ENCODE peak calls at places on chromosomes 7 and 10, in six cellular contexts. M is right lobe of liver, P is GM12865, R is psoas muscle, Q is endothelial cell, F is choroid plexus epithelial cell. S is an unnamed sample.

GRCh38 chr7:47186316-47186715 is 395.6 kb downstream of the TNS3 start:
- DNase-seq in M (no peak), P (peak; percentile 40), R (no peak), Q (no peak), F (no peak), S (peak; percentile 34)

GRCh38 chr7:43856316-43856715 is 13.0 kb downstream of the MRPS24 start:
- DNase-seq in M (no peak), P (no peak), R (no peak), Q (no peak), F (no peak), S (no peak)

GRCh38 chr7:5497158-5498103 is 73.8 kb upstream of the TNRC18 start:
- DNase-seq in M (no peak), P (no peak), R (no peak), Q (no peak), F (no peak), S (no peak)

GRCh38 chr7:36228039-36228438 is 75.0 kb downstream of the EEPD1 start:
- DNase-seq in M (no peak), P (no peak), R (no peak), Q (no peak), F (no peak), S (no peak)

GRCh38 chr7:151459726-151460473 is 20.0 kb upstream of the CRYGN start:
- DNase-seq in M (peak; percentile 58), P (no peak), R (peak; percentile 90), Q (no peak), F (peak; percentile 92), S (no peak)

GRCh38 chr7:767941-768729 is 41.1 kb upstream of the PRKAR1B start:
- DNase-seq in M (no peak), P (no peak), R (no peak), Q (no peak), F (peak; percentile 99), S (no peak)

GRCh38 chr7:78530351-78530750 is 731.8 kb downstream of the PHTF2 start:
- DNase-seq in M (no peak), P (no peak), R (no peak), Q (no peak), F (peak; percentile 45), S (no peak)

GRCh38 chr10:130121486-130122079 is 11.0 kb upstream of the C10orf143 start:
- DNase-seq in M (no peak), P (no peak), R (no peak), Q (no peak), F (no peak), S (no peak)

GRCh38 chr7:155287229-155287935 is 10.3 kb upstream of the INSIG1 start:
- DNase-seq in M (peak; percentile 39), P (no peak), R (no peak), Q (no peak), F (no peak), S (no peak)

GRCh38 chr10:101841826-101842225 is 1.8 kb downstream of the KCNIP2 start:
- DNase-seq in M (peak; percentile 37), P (no peak), R (no peak), Q (no peak), F (no peak), S (no peak)

GRCh38 chr10:102669206-102670064 is 25.2 kb downstream of the TRIM8 start:
- DNase-seq in M (no peak), P (no peak), R (peak; percentile 88), Q (no peak), F (no peak), S (peak; percentile 44)

GRCh38 chr10:50990568-50991495 is 83.5 kb upstream of the PRKG1 start:
- DNase-seq in M (no peak), P (no peak), R (peak; percentile 77), Q (peak; percentile 26), F (peak; percentile 94), S (peak; percentile 32)

GRCh38 chr10:78763651-78764395 is 304.9 kb upstream of the ZMIZ1 start:
- DNase-seq in M (no peak), P (no peak), R (no peak), Q (no peak), F (no peak), S (peak; percentile 87)

GRCh38 chr10:10500941-10501340 is 516.7 kb upstream of the CELF2 start:
- DNase-seq in M (no peak), P (no peak), R (no peak), Q (no peak), F (peak; percentile 75), S (no peak)

GRCh38 chr10:86821600-86821999 is 65.2 kb downstream of the BMPR1A start:
- DNase-seq in M (no peak), P (no peak), R (no peak), Q (no peak), F (peak; percentile 42), S (no peak)

GRCh38 chr7:94301024-94301588 is 93.6 kb upstream of the COL1A2 start:
- DNase-seq in M (no peak), P (no peak), R (peak; percentile 82), Q (peak; percentile 26), F (peak; percentile 99), S (no peak)
- TF ChIP-seq CTCF in M (no peak), P (no peak), R (no peak), Q (no peak), F (peak; percentile 38), S (no peak)

GRCh38 chr10:30320248-30320647 is 28.8 kb downstream of the MTPAP start:
- DNase-seq in M (no peak), P (no peak), R (no peak), Q (no peak), F (no peak), S (no peak)

GRCh38 chr10:30324448-30325110 is 24.5 kb downstream of the MTPAP start:
- DNase-seq in M (no peak), P (no peak), R (no peak), Q (no peak), F (peak; percentile 18), S (no peak)
- TF ChIP-seq CTCF in M (no peak), P (no peak), R (no peak), Q (no peak), F (peak; percentile 22), S (no peak)

DNA sequence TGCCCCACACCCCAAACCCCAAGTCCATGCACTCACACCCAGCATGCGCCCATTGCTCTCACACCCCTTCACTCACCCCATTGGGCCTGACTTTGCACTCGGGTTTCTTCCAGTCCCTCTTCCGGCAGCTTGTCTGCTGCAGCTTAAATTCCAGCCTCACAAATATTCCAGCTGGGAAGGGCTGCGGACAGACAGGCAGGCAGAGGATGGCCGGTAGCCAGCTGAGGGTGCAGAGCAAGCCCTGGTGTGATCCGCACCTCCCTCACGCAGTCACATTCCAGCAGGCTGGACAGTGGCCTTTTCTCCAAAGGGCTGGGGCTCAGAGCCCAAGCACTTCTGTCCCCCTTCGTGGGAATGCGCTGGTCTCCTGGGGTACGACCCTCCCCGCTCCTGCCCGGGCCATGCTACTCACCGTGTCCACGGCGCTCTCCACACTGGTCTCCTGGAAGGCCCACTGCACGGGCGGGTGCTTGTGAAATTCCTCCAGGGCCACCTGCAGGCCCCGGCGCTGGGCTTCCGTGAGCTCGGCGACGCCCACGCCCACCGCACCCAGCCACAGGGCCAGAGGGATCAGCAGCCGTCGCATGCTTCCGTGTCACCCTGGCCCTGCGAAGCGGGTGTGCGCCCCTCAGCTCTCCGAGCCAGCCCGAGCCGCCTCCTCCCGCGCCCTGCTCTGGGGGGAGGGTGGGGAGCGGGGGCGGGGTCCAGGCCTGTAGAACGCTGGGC is 1.2 kb downstream of the RARRES2 start:
- DNase-seq in M (peak; percentile 87), P (no peak), R (peak; percentile 52), Q (no peak), F (peak; percentile 37), S (peak; percentile 68)
- TF ChIP-seq CTCF in M (no peak), P (no peak), R (no peak), Q (no peak), F (no peak), S (no peak)

DNA sequence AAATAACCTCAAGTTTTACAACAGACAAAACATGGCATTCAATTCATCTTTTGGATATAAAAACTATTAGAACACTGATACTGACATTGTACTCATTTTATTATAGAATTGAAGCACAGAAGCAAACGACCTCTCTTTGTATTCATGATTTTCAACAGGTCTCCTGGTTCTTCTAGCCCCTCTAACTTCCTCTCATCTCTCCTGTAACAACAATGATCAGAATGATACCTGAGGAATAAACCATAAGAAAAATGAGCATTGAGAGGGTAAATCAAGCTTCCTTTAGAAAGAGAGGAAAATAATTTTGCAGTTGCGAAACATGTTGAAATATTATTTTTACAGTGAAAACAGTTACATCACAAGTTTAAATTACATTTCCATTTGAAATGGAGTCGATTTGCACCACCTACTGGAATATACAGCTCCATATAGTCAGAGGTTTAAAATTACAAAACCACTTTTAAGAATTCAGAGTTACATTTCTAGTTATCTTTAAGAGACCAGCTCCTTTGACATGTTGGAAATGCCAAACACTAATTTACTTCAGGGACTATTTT is 17.5 kb upstream of the TEX36 start:
- DNase-seq in M (no peak), P (no peak), R (no peak), Q (no peak), F (peak; percentile 71), S (no peak)
- TF ChIP-seq CTCF in M (no peak), P (no peak), R (no peak), Q (no peak), F (no peak), S (no peak)

DNA sequence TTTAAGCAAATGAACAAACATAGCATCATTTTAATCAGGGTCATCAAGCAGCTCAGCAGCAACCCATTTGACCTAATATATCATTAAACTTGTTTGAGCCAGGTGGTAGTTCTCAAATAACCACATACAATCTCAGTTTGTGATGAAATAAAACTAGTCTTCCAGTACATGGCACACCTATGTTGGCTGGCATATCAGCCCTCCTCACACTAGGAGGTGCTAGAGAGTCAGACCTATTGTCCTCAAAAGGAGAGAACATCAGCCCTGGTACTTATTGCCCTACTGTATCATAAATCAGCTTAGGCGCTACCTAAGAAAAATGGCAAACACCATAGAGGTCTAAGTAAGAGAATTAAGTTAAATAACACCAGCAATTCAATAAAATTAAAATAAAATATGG is 81.7 kb downstream of the CABCOCO1 start:
- DNase-seq in M (no peak), P (peak; percentile 41), R (no peak), Q (no peak), F (no peak), S (no peak)
- TF ChIP-seq CTCF in M (no peak), P (peak; percentile 34), R (no peak), Q (peak; percentile 23), F (peak; percentile 28), S (no peak)

DNA sequence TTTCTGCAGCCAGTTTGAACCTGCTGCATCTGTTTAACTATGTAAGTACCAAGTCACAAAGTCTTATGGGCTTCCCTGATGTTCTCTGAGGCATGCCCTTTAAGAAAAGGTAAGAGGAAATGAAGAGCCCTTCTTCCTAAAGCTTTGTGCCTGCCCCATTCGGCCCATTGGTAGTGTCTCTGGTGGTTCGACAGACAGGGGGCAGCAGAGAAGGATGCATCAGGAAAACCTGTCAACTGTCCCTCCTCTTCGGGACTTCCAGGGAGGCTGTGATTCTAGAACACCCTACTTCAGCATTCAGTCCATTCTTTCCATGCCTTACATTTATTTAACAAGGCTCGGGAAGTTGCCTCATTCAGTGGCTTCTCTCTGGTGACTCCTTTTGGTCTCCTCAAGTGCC is 1.9 kb upstream of the SFRP4 start:
- DNase-seq in M (no peak), P (no peak), R (no peak), Q (no peak), F (no peak), S (no peak)
- TF ChIP-seq CTCF in M (no peak), P (no peak), R (no peak), Q (no peak), F (no peak), S (no peak)

GRCh38 chr7:129144834-129145668 is 544 bp downstream of the TSPAN33 start:
- DNase-seq in M (no peak), P (peak; percentile 37), R (no peak), Q (no peak), F (no peak), S (peak; percentile 52)
- TF ChIP-seq CTCF in M (no peak), P (peak; percentile 48), R (no peak), Q (no peak), F (peak; percentile 36), S (peak; percentile 63)

S was measured in GM13976.